ENCODE peak calls at places on chromosomes 12 and 14, in nine cellular contexts. E is psoas muscle, T is OCI-LY7, S is fibroblast of lung, N is foreskin fibroblast, L is lower lobe of right lung, K is left ventricle myocardium inferior, P is GM12878, H is cardiac fibroblast. I is an unnamed sample.
A peak's percentile ranks its signal among the peaks of the same experiment; 100 is the strongest.

GRCh38 chr14:83085141-83085540 is 1551.5 kb upstream of the SEL1L start:
- DNase-seq in K (no peak), H (no peak), L (no peak), T (no peak), N (no peak), P (no peak), E (no peak), S (no peak), I (no peak)

GRCh38 chr14:72075649-72076334 is 143.6 kb downstream of the RGS6 start:
- DNase-seq in H (no peak), K (no peak), N (no peak), P (no peak), S (no peak), E (no peak), L (no peak), T (no peak), I (no peak)

GRCh38 chr14:31576949-31577348 is 15.7 kb downstream of the NUBPL start:
- DNase-seq in K (no peak), N (no peak), P (no peak), L (no peak), E (no peak), S (no peak), T (no peak), H (no peak), I (no peak)

GRCh38 chr12:94749890-94750289 is 99.5 kb upstream of the TMCC3 start:
- DNase-seq in T (no peak), H (no peak), P (no peak), L (no peak), S (no peak), N (no peak), E (no peak), K (no peak), I (no peak)

GRCh38 chr12:93115198-93115601 is 186.1 kb upstream of the EEA1 start:
- DNase-seq in S (no peak), H (peak; percentile 58), K (no peak), E (no peak), T (no peak), N (peak; percentile 64), P (no peak), L (no peak), I (no peak)

GRCh38 chr14:61077946-61078738 is 97.1 kb downstream of the SLC38A6 start:
- DNase-seq in P (no peak), K (no peak), E (no peak), L (no peak), H (no peak), N (peak; percentile 61), T (no peak), S (peak; percentile 49), I (no peak)

GRCh38 chr12:57756406-57757341 is 1.8 kb downstream of the MARCHF9 start:
- DNase-seq in H (peak; percentile 36), S (no peak), T (peak; percentile 85), N (no peak), P (no peak), E (peak; percentile 65), L (peak; percentile 72), K (peak; percentile 37), I (no peak)

GRCh38 chr14:24132976-24133375 is 2.5 kb downstream of the FITM1 start:
- DNase-seq in H (no peak), E (no peak), P (no peak), N (no peak), L (no peak), S (no peak), T (no peak), K (no peak), I (no peak)

GRCh38 chr12:81610955-81611889 is 147.9 kb downstream of the PPFIA2 start:
- DNase-seq in P (no peak), E (no peak), S (no peak), L (no peak), H (peak; percentile 12), K (no peak), T (peak; percentile 2), N (no peak), I (no peak)

GRCh38 chr12:50400104-50400637 is 514 bp upstream of the LARP4 start:
- DNase-seq in T (peak; percentile 71), H (no peak), E (no peak), S (no peak), L (no peak), P (no peak), K (no peak), N (peak; percentile 15), I (no peak)

GRCh38 chr12:53575502-53576264 is 50.5 kb downstream of the ATF7 start:
- DNase-seq in L (no peak), E (no peak), P (no peak), K (no peak), S (peak; percentile 75), N (peak; percentile 87), T (no peak), H (peak; percentile 74), I (no peak)

DNA sequence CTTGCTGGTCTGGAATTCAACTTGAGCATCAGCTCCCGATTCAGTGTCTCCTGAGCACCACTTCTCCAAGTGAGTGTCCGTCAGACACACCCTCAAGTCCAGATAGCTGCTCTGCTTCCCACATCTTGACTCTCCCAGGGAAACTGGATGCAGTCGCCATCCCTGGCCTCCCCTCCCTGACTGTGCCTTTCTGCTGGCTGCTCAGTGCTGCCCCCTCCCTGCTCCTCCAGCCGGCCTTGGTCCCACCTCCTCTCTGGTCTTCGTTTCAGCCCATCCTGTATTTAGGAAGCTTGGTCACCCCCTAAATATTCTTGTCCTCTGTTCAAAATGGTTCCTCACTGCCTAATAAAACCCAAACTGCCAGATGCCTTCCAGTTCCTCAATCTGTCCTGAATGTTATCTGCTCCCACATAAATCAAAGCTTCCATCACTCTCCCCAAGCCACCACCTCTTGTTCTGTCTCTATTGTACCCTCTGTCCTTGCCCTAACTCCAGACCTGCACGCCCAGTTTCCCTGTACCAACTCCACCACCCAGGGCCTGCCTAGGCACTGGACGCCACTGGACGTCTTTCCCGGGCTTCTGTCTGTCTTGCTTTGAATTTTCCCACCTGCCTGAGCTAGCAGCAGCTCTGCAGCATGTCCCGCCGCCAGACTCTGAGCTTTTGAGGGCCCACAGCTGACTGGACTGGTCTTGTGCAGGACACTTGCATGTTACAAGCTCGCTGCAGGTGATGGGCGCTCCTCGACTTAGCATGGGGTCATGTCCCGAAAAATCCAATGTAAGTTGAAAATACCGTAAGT is 33.8 kb downstream of the CCDC92 start:
- DNase-seq in T (peak; percentile 4), E (no peak), P (no peak), K (no peak), L (no peak), S (no peak), H (no peak), N (peak; percentile 25), I (no peak)
- TF ChIP-seq CTCF in T (peak; percentile 69), E (peak; percentile 7), P (peak; percentile 40), K (peak; percentile 38), L (peak; percentile 20), S (no peak), H (peak; percentile 38), N (peak; percentile 1), I (peak; percentile 42)

DNA sequence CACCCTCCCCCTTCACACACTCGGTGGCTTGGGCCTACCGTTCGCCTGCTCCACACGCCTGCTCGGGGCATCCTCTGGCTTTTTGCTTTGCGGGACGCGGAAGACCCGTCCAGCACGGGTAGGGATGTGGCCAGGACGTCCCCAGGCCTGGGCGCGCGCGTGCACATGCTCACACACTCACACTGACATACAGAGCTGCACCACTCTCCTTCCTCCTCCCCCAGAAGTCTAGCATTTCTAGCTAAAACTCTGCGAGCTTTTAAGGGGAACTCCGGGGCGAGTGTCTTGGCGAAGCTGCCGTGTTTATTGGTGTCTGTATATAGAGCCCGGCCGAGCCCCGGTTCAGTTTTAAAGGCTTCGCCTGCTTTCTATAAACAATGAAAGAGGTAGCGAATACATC is 5.0 kb downstream of the TBX5 start:
- DNase-seq in E (no peak), L (no peak), P (no peak), H (peak; percentile 80), K (peak; percentile 49), N (peak; percentile 91), S (no peak), T (no peak), I (no peak)
- H3K4me3 ChIP-seq in E (no peak overlapping the region), L (peak overlapping the region; percentile 60), P (no peak overlapping the region), H (no peak overlapping the region), K (peak overlapping the region; percentile 82), N (peak overlapping the region; percentile 91), S (peak overlapping the region; percentile 76), T (no peak overlapping the region), I (no peak overlapping the region)

DNA sequence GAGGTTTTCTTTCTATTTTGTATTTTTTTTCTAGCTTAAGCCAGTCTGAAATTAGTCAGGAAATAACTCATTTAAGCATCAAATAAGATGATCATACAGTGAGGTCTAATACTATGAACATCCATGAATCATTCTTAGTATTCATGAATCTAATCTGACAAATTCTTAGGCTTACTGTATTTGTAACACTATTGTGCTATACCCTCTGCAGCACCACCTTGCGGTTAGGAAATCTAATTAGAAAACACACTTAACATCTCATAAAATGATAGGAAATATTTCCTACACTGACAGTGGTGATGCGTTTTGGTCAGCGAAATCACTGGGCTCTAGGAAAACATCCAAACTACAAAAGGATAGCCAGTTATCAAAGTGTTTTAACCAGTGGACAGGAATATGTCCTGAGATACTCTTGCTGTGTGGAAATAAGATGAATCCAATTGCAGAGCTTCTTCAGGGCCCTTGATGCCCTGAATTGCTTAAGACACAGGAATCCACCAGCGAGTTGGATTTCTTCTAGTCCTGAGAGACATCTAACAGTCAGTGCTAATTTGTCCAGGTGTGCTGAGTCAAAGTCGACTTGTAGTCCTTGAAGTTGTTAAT is 109.3 kb upstream of the MYF6 start:
- DNase-seq in L (no peak), E (no peak), T (peak; percentile 53), K (no peak), H (peak; percentile 81), N (peak; percentile 87), S (peak; percentile 86), P (no peak), I (no peak)
- TF ChIP-seq CTCF in L (peak; percentile 23), E (no peak), T (peak; percentile 84), K (peak; percentile 45), H (peak; percentile 54), N (peak; percentile 45), S (peak; percentile 29), P (peak; percentile 19), I (peak; percentile 19)

DNA sequence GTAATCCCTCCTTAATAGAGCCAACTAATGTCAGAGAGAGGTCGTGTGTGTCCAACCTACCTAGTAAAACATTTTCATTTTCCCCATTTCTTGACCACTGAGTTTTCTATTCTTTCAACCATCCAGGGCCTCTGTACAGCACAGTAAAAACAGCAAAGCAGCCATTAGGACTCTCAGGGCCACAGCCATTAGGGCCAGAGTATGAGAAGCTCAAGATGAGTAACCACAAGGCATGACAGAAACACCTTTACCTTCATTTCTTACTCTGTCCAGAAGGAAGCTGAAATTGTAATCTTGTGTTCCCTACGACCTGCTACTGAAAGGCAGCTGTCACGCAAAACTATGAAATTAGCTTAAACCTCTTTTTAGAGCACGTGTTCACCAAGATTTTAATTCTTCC is 2.3 kb downstream of the SPPL3 start:
- DNase-seq in P (no peak), K (no peak), T (no peak), E (no peak), N (no peak), L (no peak), H (no peak), S (no peak), I (no peak)
- H3K4me3 ChIP-seq in P (peak overlapping the region; percentile 91), K (no peak overlapping the region), T (peak overlapping the region; percentile 86), E (peak overlapping the region; percentile 94), N (peak overlapping the region; percentile 73), L (no peak overlapping the region), H (no peak overlapping the region), S (peak overlapping the region; percentile 95), I (peak overlapping the region; percentile 96)

GRCh38 chr14:54489318-54489683 is 521 bp upstream of the GMFB start:
- DNase-seq in L (no peak), K (no peak), S (no peak), E (no peak), H (no peak), N (no peak), P (no peak), T (no peak), I (no peak)
- TF ChIP-seq CTCF in L (no peak), K (no peak), S (no peak), E (no peak), H (no peak), N (no peak), P (no peak), T (peak; percentile 34), I (no peak)

GRCh38 chr12:25083211-25083610 is 111.7 kb downstream of the DNAI7 start:
- DNase-seq in T (no peak), K (no peak), P (no peak), L (no peak), H (peak; percentile 26), N (no peak), E (no peak), S (no peak), I (no peak)
- H3K4me3 ChIP-seq in T (no peak overlapping the region), K (no peak overlapping the region), P (no peak overlapping the region), L (no peak overlapping the region), H (no peak overlapping the region), N (no peak overlapping the region), E (no peak overlapping the region), S (no peak overlapping the region), I (no peak overlapping the region)